ENCODE peak calls at places on chromosomes 12 and 14, in four cellular contexts. One of them, this sample, is unnamed.

GRCh38 chr14:104776961-104777807 is 18.4 kb downstream of the AKT1 start:
- DNase-seq in K562: no peak
- DNase-seq in HepG2: no peak
- DNase-seq in GM12878: no peak
- DNase-seq in this sample: no peak

GRCh38 chr14:48398675-48399282 is 723.4 kb upstream of the MDGA2 start:
- DNase-seq in K562: peak; percentile 5
- DNase-seq in HepG2: peak; percentile 16
- DNase-seq in GM12878: no peak
- DNase-seq in this sample: peak; percentile 19

GRCh38 chr12:120474092-120474960 is 4.8 kb upstream of the SRSF9 start:
- DNase-seq in K562: peak; percentile 56
- DNase-seq in HepG2: no peak
- DNase-seq in GM12878: no peak
- DNase-seq in this sample: peak; percentile 53

GRCh38 chr12:44317651-44318126 is 481.8 kb downstream of the TMEM117 start:
- DNase-seq in K562: no peak
- DNase-seq in HepG2: peak; percentile 30
- DNase-seq in GM12878: no peak
- DNase-seq in this sample: peak; percentile 7

GRCh38 chr14:102215522-102216250 is 76.0 kb downstream of the WDR20 start:
- DNase-seq in K562: no peak
- DNase-seq in HepG2: no peak
- DNase-seq in GM12878: no peak
- DNase-seq in this sample: no peak

GRCh38 chr14:49988080-49988990 is 95.5 kb downstream of the ARF6 start:
- DNase-seq in K562: no peak
- DNase-seq in HepG2: no peak
- DNase-seq in GM12878: no peak
- DNase-seq in this sample: no peak

GRCh38 chr12:48028541-48029400 is 24.5 kb upstream of the COL2A1 start:
- DNase-seq in K562: no peak
- DNase-seq in HepG2: no peak
- DNase-seq in GM12878: no peak
- DNase-seq in this sample: no peak

GRCh38 chr12:106863185-106863584 is 88.7 kb downstream of the RIC8B start:
- DNase-seq in K562: no peak
- DNase-seq in HepG2: no peak
- DNase-seq in GM12878: no peak
- DNase-seq in this sample: peak; percentile 11

GRCh38 chr14:57492859-57493258 is 798 bp downstream of the CCDC198 start:
- DNase-seq in K562: no peak
- DNase-seq in HepG2: peak; percentile 22
- DNase-seq in GM12878: no peak
- DNase-seq in this sample: no peak

GRCh38 chr12:9888665-9889273 is 7.5 kb downstream of the KLRF2 start:
- DNase-seq in K562: no peak
- DNase-seq in HepG2: no peak
- DNase-seq in GM12878: no peak
- DNase-seq in this sample: no peak

DNA sequence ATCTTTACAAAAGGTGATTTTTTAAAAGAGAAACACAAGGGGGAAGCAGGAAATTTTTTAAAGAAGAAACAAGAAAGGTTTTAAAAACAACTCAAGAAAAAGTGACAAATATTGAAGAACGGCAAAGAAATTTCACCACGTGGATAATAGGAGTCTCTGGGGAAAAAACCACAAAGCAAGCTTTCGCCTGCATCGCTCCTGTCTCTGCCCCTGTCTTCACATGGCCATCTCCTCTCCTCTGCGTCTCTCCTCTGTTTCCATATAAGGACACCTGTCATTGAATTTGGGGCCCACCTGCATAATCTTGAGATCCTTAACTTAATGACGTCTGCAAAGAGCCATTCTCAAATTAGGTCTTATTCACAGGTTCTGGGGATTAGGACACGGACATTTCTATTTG is 175.8 kb downstream of the ETV6 start:
- DNase-seq in K562: no peak
- DNase-seq in HepG2: no peak
- DNase-seq in GM12878: no peak
- DNase-seq in this sample: no peak
- H3K9ac ChIP-seq in K562: no peak overlapping the region
- H3K9ac ChIP-seq in HepG2: no peak overlapping the region
- H3K9ac ChIP-seq in GM12878: peak overlapping the region; percentile 15
- H3K9ac ChIP-seq in this sample: no peak overlapping the region

DNA sequence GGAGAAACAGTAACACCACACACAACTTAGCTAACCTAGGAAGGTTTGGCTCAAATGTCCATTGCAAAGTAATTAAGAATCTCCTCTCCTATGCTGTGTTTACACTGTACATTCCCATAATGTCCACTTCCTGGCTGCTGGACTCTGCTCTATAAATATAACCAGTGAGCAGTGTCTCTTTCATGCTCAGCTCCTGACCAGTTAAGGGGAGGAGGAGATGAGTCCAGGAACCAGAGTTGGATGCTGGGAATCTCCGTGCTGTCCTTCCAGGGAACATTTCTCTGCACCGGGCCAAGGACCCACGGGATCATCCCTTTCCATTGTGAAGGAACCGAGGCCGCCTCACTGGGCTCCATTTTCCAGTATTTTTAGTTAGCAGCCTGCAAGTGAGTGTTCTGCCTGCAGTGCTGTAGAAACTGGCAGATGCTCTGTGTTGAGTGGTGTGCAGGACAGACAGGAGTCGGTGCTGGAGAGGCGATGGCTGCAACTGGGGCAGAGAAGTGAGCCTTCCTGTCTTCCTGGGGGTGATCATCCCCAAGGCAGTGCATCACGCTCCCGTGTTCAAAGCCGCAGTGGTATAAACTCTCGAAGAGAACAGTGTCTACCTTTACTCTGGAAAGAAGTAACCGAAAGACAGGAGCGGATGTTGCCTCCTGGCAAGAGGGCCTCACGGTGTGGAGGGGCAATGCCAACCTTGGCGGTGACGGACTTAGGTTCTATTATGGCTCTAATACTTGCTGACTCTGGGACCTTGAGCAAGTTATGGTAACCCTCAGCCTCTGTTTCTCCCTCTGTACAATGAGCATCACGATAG is 195.5 kb downstream of the CACNA1C start:
- DNase-seq in K562: no peak
- DNase-seq in HepG2: peak; percentile 92
- DNase-seq in GM12878: no peak
- DNase-seq in this sample: no peak
- TF ChIP-seq MYC in K562: no peak
- TF ChIP-seq MYC in HepG2: peak; percentile 25
- TF ChIP-seq MYC in GM12878: no peak
- TF ChIP-seq MYC in this sample: no peak

GRCh38 chr14:58873228-58873953 is 235.6 kb downstream of the DACT1 start:
- DNase-seq in K562: no peak
- DNase-seq in HepG2: no peak
- DNase-seq in GM12878: no peak
- DNase-seq in this sample: no peak
- H3K9ac ChIP-seq in K562: no peak overlapping the region
- H3K9ac ChIP-seq in HepG2: no peak overlapping the region
- H3K9ac ChIP-seq in GM12878: no peak overlapping the region
- H3K9ac ChIP-seq in this sample: no peak overlapping the region

DNA sequence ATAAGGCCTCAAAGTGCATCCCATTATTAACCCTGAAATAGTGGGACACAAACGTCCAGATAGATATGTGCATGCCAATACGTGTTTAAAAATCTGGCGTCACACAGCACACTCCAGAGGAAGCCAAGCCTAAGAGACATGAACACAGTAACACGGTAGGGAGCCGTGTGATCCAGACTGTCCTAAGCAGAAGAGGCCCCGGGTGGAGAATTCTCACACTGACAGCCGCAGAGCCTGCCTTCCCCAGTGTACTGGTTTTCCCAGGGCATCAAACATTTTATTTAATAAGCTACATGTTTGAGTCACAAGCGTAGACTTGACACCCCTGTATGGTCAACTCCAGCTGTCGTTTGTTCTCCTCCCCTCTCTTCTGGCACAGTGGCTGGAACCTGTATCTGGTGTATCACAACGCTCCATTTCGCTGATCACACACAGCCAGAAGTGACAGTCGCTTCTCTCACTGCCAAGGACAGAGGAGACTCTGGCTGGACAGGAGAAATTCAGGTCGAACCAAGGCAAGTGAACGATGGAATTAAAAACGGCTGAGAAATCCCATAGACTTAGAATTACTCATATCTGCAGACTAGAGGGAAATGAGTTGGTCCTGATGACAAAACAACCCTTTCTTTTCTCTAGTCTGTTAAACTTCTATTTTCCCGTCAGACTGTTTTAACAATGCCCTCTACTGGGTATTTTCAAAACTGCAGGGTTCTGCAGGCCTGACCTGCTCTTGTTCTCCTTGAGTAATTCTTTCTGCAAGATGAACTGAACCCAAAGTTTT is 359.9 kb downstream of the RGS6 start:
- DNase-seq in K562: peak; percentile 5
- DNase-seq in HepG2: peak; percentile 24
- DNase-seq in GM12878: peak; percentile 31
- DNase-seq in this sample: peak; percentile 5
- TF ChIP-seq MYC in K562: no peak
- TF ChIP-seq MYC in HepG2: no peak
- TF ChIP-seq MYC in GM12878: no peak
- TF ChIP-seq MYC in this sample: no peak

This sample was measured in endothelial cell of umbilical vein.